ENCODE peak calls at places on chromosomes 16 and 17, in seven cellular contexts. L is Right ventricle myocardium superior, H is OCI-M1, Q is HAP-1, Z is stomach, M is Kasumi-1, A is left cardiac atrium. P is an unnamed sample.

GRCh38 chr16:62190426-62190825 is 154.2 kb upstream of the CDH8 start:
- DNase-seq in A (no peak), Z (no peak), M (peak), Q (peak), L (no peak), H (peak), P (no peak)

GRCh38 chr17:78915872-78916632 is 9.1 kb downstream of the TIMP2 start:
- DNase-seq in L (peak), Z (peak), H (no peak), M (peak), Q (no peak), A (peak), P (peak)

GRCh38 chr17:1000597-1001490 is 3.9 kb downstream of the TIMM22 start:
- DNase-seq in H (no peak), Z (peak), Q (no peak), M (no peak), L (peak), A (no peak), P (no peak)

GRCh38 chr16:31204871-31205666 is 2.5 kb upstream of the PYCARD start:
- DNase-seq in H (no peak), Z (no peak), A (no peak), M (no peak), L (no peak), Q (no peak), P (no peak)

GRCh38 chr17:2043785-2044184 is 2.0 kb downstream of the OVCA2 start:
- DNase-seq in L (no peak), A (no peak), H (no peak), Q (no peak), M (no peak), Z (no peak), P (no peak)

GRCh38 chr17:30812218-30813177 is 12.0 kb downstream of the CRLF3 start:
- DNase-seq in Q (no peak), H (no peak), Z (no peak), M (no peak), L (no peak), A (no peak), P (no peak)

GRCh38 chr16:2507679-2508064 is 6.1 kb upstream of the ATP6V0C start:
- DNase-seq in M (no peak), H (no peak), A (peak), Q (no peak), L (peak), Z (peak), P (peak)

GRCh38 chr17:60223456-60223855 is 73.7 kb downstream of the CA4 start:
- DNase-seq in H (no peak), Z (no peak), A (no peak), L (no peak), Q (no peak), M (no peak), P (no peak)

GRCh38 chr17:34542700-34543336 is 36.6 kb upstream of the TMEM132E start:
- DNase-seq in L (no peak), Q (no peak), M (peak), A (peak), Z (peak), H (peak), P (peak)

GRCh38 chr17:19345067-19345460 is 17.5 kb downstream of the B9D1 start:
- DNase-seq in Q (no peak), H (no peak), L (no peak), M (no peak), Z (no peak), A (no peak), P (no peak)

GRCh38 chr17:44610871-44611270 is 45.4 kb upstream of the MEIOC start:
- DNase-seq in A (no peak), M (peak), L (no peak), Z (no peak), Q (no peak), H (no peak), P (no peak)

GRCh38 chr17:182164-182751 is 808 bp upstream of the DOC2B start:
- DNase-seq in Q (no peak), H (no peak), Z (peak), A (no peak), L (no peak), M (no peak), P (peak)

GRCh38 chr16:3638916-3639644 is 15.4 kb upstream of the DNASE1 start:
- DNase-seq in M (no peak), Z (peak), L (no peak), Q (no peak), H (no peak), A (no peak), P (no peak)

GRCh38 chr17:6374761-6375312 is 60.1 kb downstream of the AIPL1 start:
- DNase-seq in A (no peak), L (no peak), H (no peak), Z (no peak), Q (no peak), M (no peak), P (no peak)

GRCh38 chr17:76700627-76701470 is 9.9 kb downstream of the MXRA7 start:
- DNase-seq in H (no peak), M (peak), Z (no peak), A (peak), L (peak), Q (no peak), P (no peak)

GRCh38 chr17:34443832-34444469 is 80.9 kb upstream of the CCL1 start:
- DNase-seq in L (no peak), A (no peak), Q (no peak), M (no peak), Z (no peak), H (peak), P (no peak)

GRCh38 chr17:44121206-44121605 is 2.2 kb downstream of the HDAC5 start:
- DNase-seq in M (no peak), Z (no peak), Q (no peak), L (no peak), H (no peak), A (no peak), P (no peak)

GRCh38 chr17:801660-802059 is 19.5 kb downstream of the MRM3 start:
- DNase-seq in M (no peak), L (no peak), H (no peak), Z (no peak), A (no peak), Q (no peak), P (no peak)

GRCh38 chr17:37708616-37709212 is 36.1 kb downstream of the HNF1B start:
- DNase-seq in M (no peak), H (no peak), Z (peak), Q (no peak), A (no peak), L (no peak), P (no peak)

GRCh38 chr17:4744999-4745969 is 5.6 kb upstream of the CXCL16 start:
- DNase-seq in Q (no peak), A (no peak), L (no peak), M (no peak), H (no peak), Z (no peak), P (peak)

GRCh38 chr17:77999413-78000173 is 41.1 kb downstream of the TNRC6C start:
- DNase-seq in H (no peak), Q (no peak), M (no peak), L (no peak), Z (no peak), A (no peak), P (no peak)

P was measured in lower lobe of right lung.